ENCODE peak calls at places on chromosome 20, in nine cellular contexts. X is IMR-90, Y is fibroblast of lung, W is dorsolateral prefrontal cortex, Z is endodermal cell, L is heart left ventricle, O is AG10803, F is thoracic aorta, A is epithelial cell of esophagus. V is an unnamed sample.

GRCh38 chr20:61223121-61223520 is 28.9 kb upstream of the CDH4 start:
- DNase-seq in L (no peak), W (no peak), O (no peak), Y (no peak), Z (no peak), A (no peak), X (no peak), F (no peak), V (no peak)

GRCh38 chr20:2986466-2986865 is 57.0 kb upstream of the GNRH2 start:
- DNase-seq in W (no peak), Y (peak; percentile 48), L (no peak), Z (no peak), F (no peak), A (peak; percentile 91), X (peak; percentile 33), O (peak; percentile 66), V (no peak)

GRCh38 chr20:61030130-61030529 is 221.9 kb upstream of the CDH4 start:
- DNase-seq in O (no peak), L (no peak), A (no peak), Z (no peak), F (no peak), X (no peak), Y (no peak), W (no peak), V (no peak)

GRCh38 chr20:12627485-12627884 is 381.3 kb upstream of the SPTLC3 start:
- DNase-seq in O (no peak), Y (no peak), Z (no peak), W (no peak), F (no peak), X (no peak), L (no peak), A (no peak), V (no peak)

GRCh38 chr20:51458751-51459439 is 83.6 kb downstream of the NFATC2 start:
- DNase-seq in O (no peak), A (no peak), Y (no peak), X (no peak), W (no peak), F (no peak), Z (no peak), L (no peak), V (peak; percentile 50)

GRCh38 chr20:15895126-15895525 is 678.1 kb downstream of the KIF16B start:
- DNase-seq in Y (no peak), A (no peak), L (no peak), Z (no peak), F (no peak), X (no peak), W (no peak), O (peak; percentile 11), V (no peak)

GRCh38 chr20:49995586-49995985 is 12.8 kb downstream of the SNAI1 start:
- DNase-seq in X (no peak), F (no peak), O (no peak), L (no peak), A (no peak), Z (no peak), W (no peak), Y (no peak), V (no peak)

GRCh38 chr20:62637521-62638054 is 4.7 kb upstream of the SLCO4A1 start:
- DNase-seq in L (no peak), F (no peak), X (no peak), O (no peak), Y (no peak), Z (no peak), A (no peak), W (no peak), V (no peak)

GRCh38 chr20:1685304-1686052 is 27.9 kb upstream of the SIRPG start:
- DNase-seq in Z (no peak), X (no peak), Y (no peak), F (no peak), W (no peak), A (no peak), L (no peak), O (no peak), V (no peak)

GRCh38 chr20:9185511-9185910 is 116.6 kb downstream of the PLCB4 start:
- DNase-seq in F (no peak), Z (peak; percentile 51), X (peak; percentile 89), O (peak; percentile 49), Y (peak; percentile 49), A (peak; percentile 6), W (no peak), L (no peak), V (no peak)

GRCh38 chr20:62009322-62009721 is 56.4 kb downstream of the TAF4 start:
- DNase-seq in W (no peak), A (no peak), F (no peak), O (no peak), L (no peak), X (no peak), Y (no peak), Z (no peak), V (no peak)

GRCh38 chr20:59644371-59644939 is 40.1 kb downstream of the PHACTR3 start:
- DNase-seq in F (no peak), O (no peak), Z (no peak), L (no peak), A (no peak), Y (no peak), W (no peak), X (no peak), V (peak; percentile 53)

GRCh38 chr20:58623579-58624473 is 27.3 kb upstream of the STX16 start:
- DNase-seq in L (peak; percentile 61), A (peak; percentile 97), X (peak; percentile 97), O (peak; percentile 87), W (peak; percentile 73), F (peak; percentile 58), Y (peak; percentile 90), Z (no peak), V (no peak)

GRCh38 chr20:58622671-58623578 is 28.2 kb upstream of the STX16 start:
- DNase-seq in X (peak; percentile 33), A (no peak), F (no peak), L (no peak), Z (no peak), W (no peak), O (no peak), Y (no peak), V (no peak)

GRCh38 chr20:58624687-58625086 is 26.4 kb upstream of the STX16 start:
- DNase-seq in A (no peak), Y (no peak), W (no peak), L (no peak), X (no peak), Z (no peak), F (no peak), O (no peak), V (no peak)

GRCh38 chr20:58619847-58620431 is 31.1 kb upstream of the STX16 start:
- DNase-seq in O (no peak), Z (peak; percentile 66), L (no peak), X (no peak), Y (no peak), F (no peak), A (no peak), W (no peak), V (no peak)

GRCh38 chr20:58621906-58622548 is 29.1 kb upstream of the STX16 start:
- DNase-seq in Z (no peak), L (no peak), A (no peak), F (no peak), W (no peak), Y (no peak), O (no peak), X (no peak), V (no peak)
- TF ChIP-seq CTCF in Z (peak; percentile 47), L (no peak), A (no peak), F (no peak), W (no peak), Y (peak; percentile 30), O (peak; percentile 7), X (peak; percentile 18), V (no peak)

DNA sequence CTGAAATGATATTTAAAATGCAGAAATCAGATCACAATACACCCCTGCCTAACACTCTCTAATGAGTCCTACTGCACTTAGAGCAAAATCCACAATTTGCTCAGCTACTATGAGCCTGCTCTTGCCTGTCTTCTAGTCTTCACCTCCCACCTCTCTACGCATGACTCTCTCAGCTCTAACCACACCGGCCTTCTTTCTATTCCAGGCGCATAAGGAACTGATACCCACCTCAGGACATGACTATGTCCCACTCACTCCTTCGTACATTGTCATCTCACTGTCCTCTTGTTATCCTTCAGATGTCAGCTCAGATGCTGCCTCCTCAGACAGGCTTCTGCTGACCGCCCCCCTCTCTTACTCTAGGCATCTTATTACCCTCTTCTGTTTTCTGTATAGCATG is 201.0 kb upstream of the FLRT3 start:
- DNase-seq in L (no peak), O (no peak), A (no peak), Z (no peak), F (no peak), W (no peak), Y (no peak), X (no peak), V (no peak)
- H3K4me3 ChIP-seq in L (no peak overlapping the region), O (no peak overlapping the region), A (no peak overlapping the region), Z (no peak overlapping the region), F (no peak overlapping the region), W (no peak overlapping the region), Y (no peak overlapping the region), X (no peak overlapping the region), V (no peak overlapping the region)

DNA sequence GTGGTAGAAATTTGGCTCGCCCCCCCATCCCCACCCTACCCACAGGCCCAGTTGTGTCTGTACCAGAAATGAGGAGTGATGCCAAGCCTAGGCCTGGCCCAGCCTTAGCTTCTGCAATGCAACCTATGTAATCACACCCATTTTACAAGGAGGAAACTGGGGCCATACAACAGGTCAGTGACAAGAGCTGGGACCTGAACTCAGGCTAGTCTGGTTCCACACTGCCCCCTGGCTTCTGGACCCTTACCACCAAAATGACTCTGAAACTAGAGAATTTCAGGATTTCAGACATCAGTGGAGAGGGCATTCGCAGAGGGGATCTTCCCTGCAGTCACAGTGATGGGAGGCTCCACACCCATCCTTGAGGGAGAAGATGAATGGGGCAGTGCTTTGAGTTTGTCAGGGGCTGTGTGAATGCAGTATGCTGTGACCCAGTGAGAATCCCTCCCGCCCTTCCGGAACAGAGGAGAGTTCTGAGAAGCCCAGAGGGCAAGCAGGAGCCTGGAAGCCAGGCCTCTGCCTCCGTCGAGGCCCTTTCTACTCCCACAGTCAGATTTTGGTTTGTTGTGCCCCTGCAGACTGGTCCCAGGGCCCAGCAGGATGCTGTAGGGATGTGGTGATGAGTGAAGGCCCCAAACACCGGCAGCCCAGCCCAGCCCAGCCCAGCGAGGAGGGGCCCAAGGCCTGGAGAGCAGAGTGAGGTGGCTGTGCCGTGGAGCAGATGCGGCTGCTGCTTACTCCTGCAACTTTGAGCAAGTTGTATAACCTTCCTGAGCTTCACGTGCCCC is 48.1 kb upstream of the MYL9 start:
- DNase-seq in Y (no peak), L (no peak), F (no peak), Z (peak; percentile 84), W (no peak), A (no peak), O (no peak), X (no peak), V (no peak)
- TF ChIP-seq CTCF in Y (peak; percentile 32), L (peak; percentile 37), F (peak; percentile 12), Z (peak; percentile 77), W (peak; percentile 51), A (no peak), O (peak; percentile 36), X (peak; percentile 29), V (no peak)

DNA sequence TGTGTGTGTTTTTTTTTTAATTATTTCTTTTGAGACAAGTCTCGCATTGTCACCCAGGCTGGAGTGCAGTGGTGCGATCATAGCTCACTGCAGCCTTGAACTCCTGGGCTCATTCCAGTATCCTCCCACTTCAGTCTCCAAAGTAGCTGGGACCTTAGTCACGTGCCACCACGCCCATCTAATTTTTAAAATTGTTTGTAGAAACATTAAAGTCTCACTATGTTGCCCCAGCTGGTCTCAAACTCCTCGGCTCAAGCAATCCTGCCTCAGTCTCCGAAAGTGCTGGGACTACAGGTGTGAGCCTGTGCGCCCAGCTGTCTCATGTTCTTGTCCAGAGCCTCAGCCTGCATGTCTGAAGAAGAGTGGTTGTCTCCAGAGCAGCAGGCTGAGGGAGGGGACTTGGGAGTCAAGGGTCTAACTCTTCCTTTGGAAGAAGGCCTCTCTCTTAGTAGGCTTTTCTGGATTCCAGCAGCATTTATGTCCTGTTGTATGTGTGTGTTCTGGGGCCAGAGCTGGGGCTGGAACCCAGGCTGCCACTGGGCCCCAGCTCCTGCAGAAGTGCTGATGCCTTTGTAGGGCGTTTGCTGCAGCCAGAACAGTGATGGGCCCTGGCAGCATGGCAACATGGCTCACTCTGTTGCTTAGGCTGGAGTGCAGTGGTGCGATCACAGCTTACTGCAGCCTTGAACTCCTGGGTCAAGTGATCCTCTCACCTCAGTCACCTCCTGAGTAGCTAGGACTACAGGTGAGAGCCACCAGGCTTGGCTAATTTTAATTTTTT is 5.4 kb downstream of the DNMT3B start:
- DNase-seq in A (no peak), Y (no peak), F (no peak), W (no peak), X (no peak), L (no peak), O (no peak), Z (no peak), V (no peak)
- H3K4me3 ChIP-seq in A (no peak overlapping the region), Y (no peak overlapping the region), F (no peak overlapping the region), W (no peak overlapping the region), X (no peak overlapping the region), L (no peak overlapping the region), O (no peak overlapping the region), Z (no peak overlapping the region), V (no peak overlapping the region)